ENCODE peak calls at places on chromosomes 2 and 18, in eight cellular contexts. T is A549, N is heart left ventricle, J is K562, D is esophagus squamous epithelium, C is IMR-90, G is body of pancreas, Z is ovary. P is an unnamed sample.

GRCh38 chr2:236816197-236817170 is 246.9 kb downstream of the ACKR3 start:
- DNase-seq in T (no peak), N (no peak), J (no peak), D (no peak), C (no peak), G (no peak), Z (no peak), P (no peak)

GRCh38 chr2:233265899-233266431 is 14.5 kb downstream of the ATG16L1 start:
- DNase-seq in T (no peak), N (no peak), J (no peak), D (no peak), C (no peak), G (no peak), Z (no peak), P (no peak)

GRCh38 chr2:130824492-130825061 is 12.1 kb upstream of the ARHGEF4 start:
- DNase-seq in T (peak), N (no peak), J (no peak), D (no peak), C (peak), G (no peak), Z (no peak), P (no peak)

GRCh38 chr2:157470321-157470720 is 26.4 kb upstream of the CYTIP start:
- DNase-seq in T (no peak), N (no peak), J (no peak), D (no peak), C (no peak), G (no peak), Z (no peak), P (no peak)

GRCh38 chr18:28684746-28685145 is 507.8 kb upstream of the CDH2 start:
- DNase-seq in T (no peak), N (no peak), J (no peak), D (no peak), C (no peak), G (no peak), Z (no peak), P (no peak)

GRCh38 chr18:25230658-25231326 is 121.2 kb downstream of the ZNF521 start:
- DNase-seq in T (no peak), N (peak), J (no peak), D (no peak), C (peak), G (peak), Z (peak), P (peak)

GRCh38 chr2:20561703-20562454 is 89.0 kb downstream of the HS1BP3 start:
- DNase-seq in T (no peak), N (no peak), J (peak), D (no peak), C (peak), G (no peak), Z (no peak), P (peak)

GRCh38 chr2:164146478-164146877 is 410.7 kb upstream of the FIGN start:
- DNase-seq in T (no peak), N (no peak), J (no peak), D (no peak), C (peak), G (no peak), Z (no peak), P (no peak)

GRCh38 chr2:113178891-113179290 is 5.1 kb downstream of the PSD4 start:
- DNase-seq in T (no peak), N (no peak), J (no peak), D (no peak), C (no peak), G (no peak), Z (no peak), P (no peak)

GRCh38 chr2:231037731-231038482 is 584 bp downstream of the C2orf72 start:
- DNase-seq in T (peak), N (no peak), J (peak), D (no peak), C (no peak), G (peak), Z (no peak), P (no peak)

GRCh38 chr2:229335877-229336346 is 64.8 kb upstream of the PID1 start:
- DNase-seq in T (no peak), N (no peak), J (no peak), D (no peak), C (no peak), G (no peak), Z (no peak), P (no peak)

GRCh38 chr2:74091391-74091790 is 56.3 kb downstream of the BOLA3 start:
- DNase-seq in T (no peak), N (no peak), J (no peak), D (no peak), C (no peak), G (no peak), Z (no peak), P (no peak)

GRCh38 chr2:46339676-46340459 is 42.7 kb downstream of the EPAS1 start:
- DNase-seq in T (no peak), N (peak), J (peak), D (no peak), C (peak), G (peak), Z (peak), P (peak)

GRCh38 chr2:33704352-33704751 is 105.3 kb upstream of the FAM98A start:
- DNase-seq in T (no peak), N (no peak), J (no peak), D (no peak), C (no peak), G (no peak), Z (no peak), P (no peak)

GRCh38 chr2:205695460-205695979 is 13.2 kb downstream of the NRP2 start:
- DNase-seq in T (no peak), N (no peak), J (no peak), D (no peak), C (peak), G (no peak), Z (no peak), P (no peak)

GRCh38 chr18:47510831-47511230 is 259.4 kb upstream of the SKOR2 start:
- DNase-seq in T (no peak), N (no peak), J (no peak), D (no peak), C (no peak), G (no peak), Z (no peak), P (no peak)

GRCh38 chr2:98649135-98649991 is 41.0 kb downstream of the UNC50 start:
- DNase-seq in T (peak), N (peak), J (peak), D (peak), C (peak), G (peak), Z (peak), P (peak)

GRCh38 chr2:239204876-239205468 is 195.8 kb downstream of the HDAC4 start:
- DNase-seq in T (no peak), N (no peak), J (no peak), D (no peak), C (no peak), G (no peak), Z (no peak), P (no peak)

GRCh38 chr2:177434475-177434874 is 41.9 kb downstream of the AGPS start:
- DNase-seq in T (no peak), N (no peak), J (no peak), D (no peak), C (no peak), G (no peak), Z (no peak), P (no peak)

GRCh38 chr2:233117811-233118480 is 57.8 kb downstream of the INPP5D start:
- DNase-seq in T (no peak), N (no peak), J (no peak), D (no peak), C (no peak), G (no peak), Z (no peak), P (no peak)

GRCh38 chr2:32798841-32799240 is 147.9 kb upstream of the LTBP1 start:
- DNase-seq in T (no peak), N (no peak), J (no peak), D (no peak), C (peak), G (no peak), Z (no peak), P (no peak)

GRCh38 chr18:48826271-48826670 is 124.5 kb downstream of the SMAD7 start:
- DNase-seq in T (no peak), N (peak), J (no peak), D (no peak), C (no peak), G (no peak), Z (no peak), P (peak)

GRCh38 chr2:64975232-64975791 is 13.9 kb upstream of the SLC1A4 start:
- DNase-seq in T (peak), N (peak), J (no peak), D (no peak), C (peak), G (no peak), Z (no peak), P (peak)

GRCh38 chr2:52558265-52558664 is 1209.3 kb upstream of the CHAC2 start:
- DNase-seq in T (no peak), N (no peak), J (no peak), D (no peak), C (no peak), G (no peak), Z (no peak), P (no peak)

GRCh38 chr2:234550511-234551107 is 53.7 kb upstream of the ARL4C start:
- DNase-seq in T (peak), N (peak), J (peak), D (no peak), C (peak), G (peak), Z (peak), P (peak)

GRCh38 chr2:145769053-145769716 is 1249.3 kb upstream of the ZEB2 start:
- DNase-seq in T (no peak), N (no peak), J (peak), D (no peak), C (no peak), G (no peak), Z (no peak), P (no peak)

GRCh38 chr2:158570869-158571268 is 114.1 kb downstream of the PKP4 start:
- DNase-seq in T (no peak), N (no peak), J (no peak), D (no peak), C (no peak), G (no peak), Z (no peak), P (no peak)

GRCh38 chr2:120866483-120867140 is 130.9 kb downstream of the GLI2 start:
- DNase-seq in T (no peak), N (no peak), J (no peak), D (no peak), C (no peak), G (no peak), Z (no peak), P (no peak)

GRCh38 chr2:218295029-218295428 is 2.7 kb upstream of the TMBIM1 start:
- DNase-seq in T (no peak), N (no peak), J (no peak), D (no peak), C (no peak), G (peak), Z (no peak), P (no peak)

GRCh38 chr2:167990062-167990461 is 257.3 kb downstream of the STK39 start:
- DNase-seq in T (no peak), N (no peak), J (no peak), D (no peak), C (no peak), G (no peak), Z (no peak), P (no peak)

GRCh38 chr2:223957092-223957851 is at the start of gene MRPL44:
- DNase-seq in T (peak), N (peak), J (peak), D (peak), C (peak), G (peak), Z (peak), P (peak)
- TF ChIP-seq POLR2A in T (peak), N (no peak), J (peak), D (peak), C (peak), G (peak), Z (peak), P (peak)

GRCh38 chr18:8704361-8705279 is 736 bp upstream of the MTCL1 start:
- DNase-seq in T (peak), N (peak), J (peak), D (peak), C (peak), G (peak), Z (peak), P (peak)
- TF ChIP-seq CTCF in T (no peak), N (no peak), J (no peak), D (no peak), C (no peak), G (no peak), Z (no peak), P (no peak)

DNA sequence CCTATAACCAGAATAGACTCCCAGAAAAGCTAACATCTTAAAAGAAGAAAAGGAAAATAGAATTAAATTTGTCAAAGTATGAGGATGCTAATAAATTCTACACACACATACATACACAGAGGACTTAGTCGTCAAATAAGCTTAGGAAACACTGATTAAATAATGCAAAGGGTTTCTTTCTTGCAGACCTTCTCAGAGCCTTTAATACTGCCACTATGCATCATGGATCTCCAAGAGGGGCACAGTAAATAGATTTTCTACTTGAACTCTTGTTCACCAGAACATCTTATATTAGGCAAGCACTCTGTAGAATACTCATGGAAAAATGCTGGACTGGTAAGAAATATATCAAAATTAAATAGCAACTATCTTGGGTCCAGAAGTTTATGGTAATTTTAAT is 69.4 kb downstream of the ANKRD44 start:
- DNase-seq in T (no peak), N (no peak), J (no peak), D (no peak), C (no peak), G (no peak), Z (no peak), P (no peak)
- TF ChIP-seq POLR2A in T (no peak), N (no peak), J (no peak), D (no peak), C (no peak), G (no peak), Z (no peak), P (no peak)

DNA sequence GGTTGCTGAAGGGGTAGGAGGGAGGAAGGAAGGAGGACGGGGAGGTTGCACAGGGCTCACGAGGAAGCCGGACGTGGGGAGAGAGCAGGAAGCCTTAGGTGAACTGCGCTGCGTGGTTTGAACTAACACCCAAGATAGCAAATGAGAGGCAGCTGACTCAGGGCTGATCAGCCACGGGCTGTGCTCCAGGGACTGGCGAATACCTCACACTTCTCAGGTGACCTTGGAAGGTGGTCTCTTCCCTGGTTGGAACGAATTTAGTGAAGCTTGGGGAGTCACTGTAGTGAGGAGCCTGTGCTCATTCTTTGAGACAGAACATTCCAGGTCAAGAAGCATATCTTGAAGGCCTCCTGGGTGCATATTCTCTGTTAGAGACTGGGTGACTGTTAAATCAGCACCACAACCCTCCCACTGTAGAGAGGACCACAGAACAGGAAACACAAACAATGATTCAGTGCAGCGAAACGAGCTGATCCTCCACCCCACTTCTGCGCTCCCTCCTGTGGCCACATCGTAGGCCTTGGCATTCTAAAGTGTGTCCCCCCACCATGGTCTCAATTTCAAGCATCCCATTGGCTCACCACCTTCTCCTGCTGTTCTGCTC is 33.8 kb downstream of the TOGARAM2 start:
- DNase-seq in T (no peak), N (peak), J (peak), D (no peak), C (peak), G (no peak), Z (no peak), P (no peak)
- TF ChIP-seq CTCF in T (no peak), N (no peak), J (peak), D (no peak), C (peak), G (no peak), Z (no peak), P (no peak)

GRCh38 chr2:6941299-6942046 is 24.3 kb downstream of the RNF144A start:
- DNase-seq in T (no peak), N (no peak), J (no peak), D (no peak), C (no peak), G (peak), Z (no peak), P (no peak)
- TF ChIP-seq POLR2A in T (no peak), N (no peak), J (no peak), D (no peak), C (no peak), G (no peak), Z (no peak), P (no peak)

GRCh38 chr2:23564618-23564967 is 179.6 kb downstream of the KLHL29 start:
- DNase-seq in T (no peak), N (no peak), J (no peak), D (no peak), C (no peak), G (peak), Z (no peak), P (no peak)

GRCh38 chr2:23565814-23566213 is 180.8 kb downstream of the KLHL29 start:
- DNase-seq in T (no peak), N (peak), J (no peak), D (no peak), C (no peak), G (no peak), Z (no peak), P (no peak)

GRCh38 chr2:23565374-23565773 is 180.4 kb downstream of the KLHL29 start:
- DNase-seq in T (no peak), N (no peak), J (no peak), D (no peak), C (no peak), G (no peak), Z (no peak), P (no peak)

GRCh38 chr2:23567382-23567781 is 182.4 kb downstream of the KLHL29 start:
- DNase-seq in T (no peak), N (no peak), J (no peak), D (no peak), C (no peak), G (no peak), Z (no peak), P (no peak)

GRCh38 chr2:23566236-23567142 is 181.5 kb downstream of the KLHL29 start:
- DNase-seq in T (peak), N (no peak), J (peak), D (no peak), C (peak), G (no peak), Z (no peak), P (no peak)
- TF ChIP-seq CTCF in T (peak), N (peak), J (peak), D (peak), C (peak), G (no peak), Z (peak), P (no peak)

GRCh38 chr2:215439404-215439803 is 3.5 kb upstream of the FN1 start:
- DNase-seq in T (no peak), N (no peak), J (no peak), D (no peak), C (no peak), G (no peak), Z (no peak), P (no peak)

GRCh38 chr2:215439980-215440512 is 4.2 kb upstream of the FN1 start:
- DNase-seq in T (no peak), N (no peak), J (no peak), D (no peak), C (no peak), G (no peak), Z (no peak), P (no peak)

GRCh38 chr2:215442392-215442787 is 6.5 kb upstream of the FN1 start:
- DNase-seq in T (no peak), N (no peak), J (peak), D (no peak), C (no peak), G (no peak), Z (no peak), P (no peak)

GRCh38 chr2:215437614-215438013 is 1.7 kb upstream of the FN1 start:
- DNase-seq in T (no peak), N (no peak), J (no peak), D (no peak), C (no peak), G (no peak), Z (no peak), P (no peak)

GRCh38 chr2:215441560-215442391 is 5.9 kb upstream of the FN1 start:
- DNase-seq in T (no peak), N (no peak), J (no peak), D (no peak), C (no peak), G (no peak), Z (no peak), P (no peak)
- TF ChIP-seq POLR2A in T (no peak), N (no peak), J (no peak), D (no peak), C (no peak), G (no peak), Z (no peak), P (no peak)

GRCh38 chr2:170486730-170487129 is 228.4 kb upstream of the SP5 start:
- DNase-seq in T (no peak), N (no peak), J (no peak), D (no peak), C (no peak), G (no peak), Z (no peak), P (no peak)
- TF ChIP-seq CTCF in T (no peak), N (peak), J (no peak), D (no peak), C (no peak), G (no peak), Z (no peak), P (peak)

GRCh38 chr2:240947176-240947575 is 41.0 kb downstream of the CROCC2 start:
- DNase-seq in T (no peak), N (no peak), J (no peak), D (no peak), C (no peak), G (peak), Z (no peak), P (peak)

GRCh38 chr2:240946654-240947053 is 40.5 kb downstream of the CROCC2 start:
- DNase-seq in T (no peak), N (peak), J (no peak), D (no peak), C (no peak), G (no peak), Z (no peak), P (peak)

GRCh38 chr2:240947607-240948006 is 41.5 kb downstream of the CROCC2 start:
- DNase-seq in T (no peak), N (no peak), J (no peak), D (no peak), C (no peak), G (no peak), Z (no peak), P (peak)

GRCh38 chr2:240948905-240949790 is 43.0 kb downstream of the CROCC2 start:
- DNase-seq in T (no peak), N (peak), J (no peak), D (no peak), C (no peak), G (peak), Z (peak), P (peak)

DNA sequence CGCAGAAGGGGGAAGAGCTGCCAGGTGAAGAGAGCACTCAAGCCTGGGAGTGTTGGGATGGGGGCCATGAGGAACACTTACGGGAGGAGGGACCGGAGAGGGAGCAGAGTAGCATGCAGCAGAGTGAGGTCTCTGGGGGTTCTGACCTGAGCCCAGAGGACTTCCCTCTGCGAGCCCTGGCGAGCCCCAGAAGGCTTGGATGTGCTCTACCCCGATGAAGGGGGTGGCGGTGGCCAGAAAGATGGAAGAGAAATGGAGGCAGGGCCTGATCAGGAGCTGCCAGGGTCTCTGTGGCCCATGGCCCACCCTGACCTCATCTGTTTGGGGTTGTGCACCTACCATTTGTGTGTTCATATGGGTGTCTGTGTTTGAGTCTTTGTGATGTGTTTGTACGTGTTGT is 42.0 kb downstream of the CROCC2 start:
- DNase-seq in T (no peak), N (no peak), J (no peak), D (no peak), C (no peak), G (no peak), Z (no peak), P (peak)
- TF ChIP-seq POLR2A in T (no peak), N (no peak), J (no peak), D (no peak), C (no peak), G (no peak), Z (no peak), P (no peak)

GRCh38 chr2:214966420-214966819 is 156.9 kb upstream of the BARD1 start:
- DNase-seq in T (no peak), N (no peak), J (no peak), D (no peak), C (no peak), G (no peak), Z (no peak), P (no peak)

GRCh38 chr2:214960677-214961076 is 151.2 kb upstream of the BARD1 start:
- DNase-seq in T (no peak), N (no peak), J (no peak), D (no peak), C (peak), G (no peak), Z (no peak), P (no peak)
- TF ChIP-seq CTCF in T (peak), N (peak), J (no peak), D (no peak), C (peak), G (no peak), Z (no peak), P (no peak)

P was measured in uterus.